ENCODE peak calls at places on chromosomes 16 and 17, in seven cellular contexts. One of them, this sample, is unnamed.

GRCh38 chr16:27690604-27691003 is 140.7 kb downstream of the KATNIP start:
- DNase-seq in cardiac fibroblast: peak
- DNase-seq in AG04450: no peak
- DNase-seq in tibial artery: no peak
- DNase-seq in heart left ventricle: no peak
- DNase-seq in lower leg skin: no peak
- DNase-seq in neural progenitor cell: peak
- DNase-seq in this sample: peak

GRCh38 chr17:8109669-8110455 is 8.5 kb downstream of the ALOXE3 start:
- DNase-seq in neural progenitor cell: peak
- DNase-seq in heart left ventricle: peak
- DNase-seq in tibial artery: no peak
- DNase-seq in cardiac fibroblast: peak
- DNase-seq in AG04450: no peak
- DNase-seq in lower leg skin: no peak
- DNase-seq in this sample: peak

GRCh38 chr16:23557779-23558330 is 328 bp downstream of the UBFD1 start:
- DNase-seq in AG04450: no peak
- DNase-seq in heart left ventricle: no peak
- DNase-seq in tibial artery: no peak
- DNase-seq in neural progenitor cell: no peak
- DNase-seq in cardiac fibroblast: peak
- DNase-seq in lower leg skin: peak
- DNase-seq in this sample: peak

GRCh38 chr17:1347681-1348318 is 52.2 kb downstream of the YWHAE start:
- DNase-seq in tibial artery: no peak
- DNase-seq in cardiac fibroblast: no peak
- DNase-seq in AG04450: no peak
- DNase-seq in heart left ventricle: no peak
- DNase-seq in neural progenitor cell: no peak
- DNase-seq in lower leg skin: peak
- DNase-seq in this sample: no peak

GRCh38 chr16:87580855-87581261 is 21.4 kb upstream of the JPH3 start:
- DNase-seq in AG04450: no peak
- DNase-seq in heart left ventricle: no peak
- DNase-seq in tibial artery: no peak
- DNase-seq in lower leg skin: no peak
- DNase-seq in neural progenitor cell: no peak
- DNase-seq in cardiac fibroblast: peak
- DNase-seq in this sample: no peak

GRCh38 chr17:7136266-7136877 is 21.8 kb upstream of the ASGR2 start:
- DNase-seq in heart left ventricle: peak
- DNase-seq in cardiac fibroblast: peak
- DNase-seq in lower leg skin: peak
- DNase-seq in neural progenitor cell: peak
- DNase-seq in AG04450: peak
- DNase-seq in tibial artery: peak
- DNase-seq in this sample: peak

GRCh38 chr16:11296706-11297491 is 15.8 kb upstream of the PRM1 start:
- DNase-seq in heart left ventricle: no peak
- DNase-seq in neural progenitor cell: no peak
- DNase-seq in tibial artery: no peak
- DNase-seq in cardiac fibroblast: no peak
- DNase-seq in AG04450: no peak
- DNase-seq in lower leg skin: peak
- DNase-seq in this sample: peak

GRCh38 chr17:77504652-77505459 is 364.1 kb downstream of the SEC14L1 start:
- DNase-seq in AG04450: no peak
- DNase-seq in heart left ventricle: no peak
- DNase-seq in neural progenitor cell: no peak
- DNase-seq in lower leg skin: no peak
- DNase-seq in tibial artery: peak
- DNase-seq in cardiac fibroblast: no peak
- DNase-seq in this sample: no peak

GRCh38 chr16:51651061-51651466 is 500.0 kb upstream of the SALL1 start:
- DNase-seq in tibial artery: no peak
- DNase-seq in cardiac fibroblast: peak
- DNase-seq in AG04450: no peak
- DNase-seq in neural progenitor cell: peak
- DNase-seq in heart left ventricle: no peak
- DNase-seq in lower leg skin: no peak
- DNase-seq in this sample: no peak

GRCh38 chr17:74237321-74237720 is 23.9 kb downstream of the TTYH2 start:
- DNase-seq in lower leg skin: no peak
- DNase-seq in cardiac fibroblast: no peak
- DNase-seq in AG04450: no peak
- DNase-seq in heart left ventricle: no peak
- DNase-seq in neural progenitor cell: no peak
- DNase-seq in tibial artery: no peak
- DNase-seq in this sample: no peak

GRCh38 chr16:51031598-51031997 is 119.5 kb downstream of the SALL1 start:
- DNase-seq in heart left ventricle: no peak
- DNase-seq in tibial artery: no peak
- DNase-seq in AG04450: no peak
- DNase-seq in cardiac fibroblast: no peak
- DNase-seq in neural progenitor cell: no peak
- DNase-seq in lower leg skin: no peak
- DNase-seq in this sample: no peak

GRCh38 chr16:54283735-54284318 is 2.8 kb downstream of the IRX3 start:
- DNase-seq in cardiac fibroblast: no peak
- DNase-seq in AG04450: no peak
- DNase-seq in lower leg skin: no peak
- DNase-seq in heart left ventricle: no peak
- DNase-seq in neural progenitor cell: peak
- DNase-seq in tibial artery: peak
- DNase-seq in this sample: no peak

GRCh38 chr16:24635900-24636610 is 93.4 kb upstream of the TNRC6A start:
- DNase-seq in AG04450: peak
- DNase-seq in heart left ventricle: peak
- DNase-seq in lower leg skin: peak
- DNase-seq in neural progenitor cell: no peak
- DNase-seq in tibial artery: peak
- DNase-seq in cardiac fibroblast: peak
- DNase-seq in this sample: no peak

GRCh38 chr16:53991181-53992056 is 287.5 kb downstream of the FTO start:
- DNase-seq in AG04450: peak
- DNase-seq in tibial artery: no peak
- DNase-seq in cardiac fibroblast: peak
- DNase-seq in heart left ventricle: no peak
- DNase-seq in lower leg skin: no peak
- DNase-seq in neural progenitor cell: peak
- DNase-seq in this sample: no peak

GRCh38 chr17:67374329-67375053 is 2.6 kb upstream of the PITPNC1 start:
- DNase-seq in lower leg skin: peak
- DNase-seq in neural progenitor cell: peak
- DNase-seq in tibial artery: peak
- DNase-seq in heart left ventricle: peak
- DNase-seq in cardiac fibroblast: peak
- DNase-seq in AG04450: peak
- DNase-seq in this sample: peak
- TF ChIP-seq CTCF in lower leg skin: no peak
- TF ChIP-seq CTCF in neural progenitor cell: peak
- TF ChIP-seq CTCF in tibial artery: peak
- TF ChIP-seq CTCF in heart left ventricle: peak
- TF ChIP-seq CTCF in cardiac fibroblast: peak
- TF ChIP-seq CTCF in AG04450: peak
- TF ChIP-seq CTCF in this sample: peak

GRCh38 chr17:38562903-38563302 is 42.8 kb downstream of the SRCIN1 start:
- DNase-seq in heart left ventricle: no peak
- DNase-seq in neural progenitor cell: peak
- DNase-seq in AG04450: no peak
- DNase-seq in lower leg skin: no peak
- DNase-seq in cardiac fibroblast: no peak
- DNase-seq in tibial artery: no peak
- DNase-seq in this sample: no peak
- H3K4me3 ChIP-seq in heart left ventricle: no peak
- H3K4me3 ChIP-seq in neural progenitor cell: peak
- H3K4me3 ChIP-seq in AG04450: no peak
- H3K4me3 ChIP-seq in lower leg skin: no peak
- H3K4me3 ChIP-seq in cardiac fibroblast: no peak
- H3K4me3 ChIP-seq in tibial artery: no peak
- H3K4me3 ChIP-seq in this sample: no peak

DNA sequence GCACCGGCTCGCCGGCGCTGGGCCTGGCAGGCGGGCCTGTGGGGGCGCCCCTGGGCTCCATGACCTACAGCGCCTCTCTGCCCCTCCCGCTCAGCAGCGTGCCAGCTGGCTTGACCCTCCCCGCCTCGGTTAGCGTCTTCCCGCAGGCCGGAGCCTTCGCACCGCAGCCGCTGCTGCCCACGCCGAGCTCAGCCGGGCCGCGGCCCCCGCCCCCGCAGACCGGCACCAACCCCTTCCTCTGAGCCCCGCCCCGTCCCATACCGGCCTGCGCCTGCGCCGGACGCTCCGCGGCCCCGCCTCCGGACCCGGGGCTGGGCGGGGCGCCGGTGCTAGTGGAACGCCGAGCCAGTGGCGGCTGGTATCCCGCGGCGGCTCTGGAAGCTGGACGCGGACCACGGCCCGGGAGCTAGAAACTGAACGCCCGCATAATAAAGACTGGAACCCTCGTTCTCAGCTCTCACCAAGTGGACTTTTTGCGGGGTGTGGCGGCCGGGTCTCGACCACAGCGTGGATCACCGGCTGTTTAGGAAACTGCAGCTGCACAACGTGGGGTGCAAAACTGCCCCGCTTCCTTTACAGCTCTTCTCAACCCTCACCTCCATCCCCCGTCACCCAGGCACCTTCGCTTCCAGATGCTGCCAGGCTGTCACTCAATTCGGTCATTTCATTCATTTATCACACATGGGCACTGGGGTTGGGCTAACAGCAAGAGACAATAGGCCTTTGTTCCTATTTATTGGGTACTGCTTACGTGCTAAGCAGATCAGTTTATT is 4.9 kb upstream of the SPATA20 start:
- DNase-seq in neural progenitor cell: peak
- DNase-seq in heart left ventricle: peak
- DNase-seq in tibial artery: peak
- DNase-seq in cardiac fibroblast: peak
- DNase-seq in lower leg skin: peak
- DNase-seq in AG04450: no peak
- DNase-seq in this sample: peak
- TF ChIP-seq CTCF in neural progenitor cell: peak
- TF ChIP-seq CTCF in heart left ventricle: peak
- TF ChIP-seq CTCF in tibial artery: peak
- TF ChIP-seq CTCF in cardiac fibroblast: no peak
- TF ChIP-seq CTCF in lower leg skin: no peak
- TF ChIP-seq CTCF in AG04450: peak
- TF ChIP-seq CTCF in this sample: peak

GRCh38 chr16:5640883-5641282 is 543.3 kb upstream of the EEF2KMT start:
- DNase-seq in cardiac fibroblast: no peak
- DNase-seq in tibial artery: no peak
- DNase-seq in AG04450: no peak
- DNase-seq in lower leg skin: no peak
- DNase-seq in neural progenitor cell: no peak
- DNase-seq in heart left ventricle: no peak
- DNase-seq in this sample: no peak
- H3K4me3 ChIP-seq in cardiac fibroblast: no peak
- H3K4me3 ChIP-seq in tibial artery: no peak
- H3K4me3 ChIP-seq in AG04450: no peak
- H3K4me3 ChIP-seq in lower leg skin: no peak
- H3K4me3 ChIP-seq in neural progenitor cell: no peak
- H3K4me3 ChIP-seq in heart left ventricle: no peak
- H3K4me3 ChIP-seq in this sample: no peak

DNA sequence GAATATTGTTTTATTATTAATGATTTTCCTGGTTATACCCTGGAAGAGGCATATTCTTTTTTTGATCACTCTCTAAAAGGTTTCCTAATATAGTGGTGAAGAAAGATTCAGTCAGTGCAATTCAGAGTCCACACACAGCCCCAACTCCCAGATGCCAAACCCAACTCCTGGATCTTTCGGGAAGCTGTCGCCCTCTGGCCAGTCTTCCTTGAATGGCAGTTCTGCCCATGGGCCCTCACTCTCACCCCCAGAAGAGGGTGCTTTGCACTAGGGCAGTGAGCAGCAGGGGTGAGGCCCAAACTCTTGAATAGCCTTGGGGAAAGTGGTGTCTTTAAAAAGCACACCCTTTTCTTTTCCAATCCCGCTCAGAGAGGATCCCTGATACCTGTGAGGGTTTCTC is 11.0 kb downstream of the KRT32 start:
- DNase-seq in neural progenitor cell: peak
- DNase-seq in tibial artery: no peak
- DNase-seq in heart left ventricle: no peak
- DNase-seq in AG04450: no peak
- DNase-seq in lower leg skin: no peak
- DNase-seq in cardiac fibroblast: no peak
- DNase-seq in this sample: no peak
- TF ChIP-seq CTCF in neural progenitor cell: peak
- TF ChIP-seq CTCF in tibial artery: no peak
- TF ChIP-seq CTCF in heart left ventricle: no peak
- TF ChIP-seq CTCF in AG04450: no peak
- TF ChIP-seq CTCF in lower leg skin: no peak
- TF ChIP-seq CTCF in cardiac fibroblast: peak
- TF ChIP-seq CTCF in this sample: no peak

GRCh38 chr17:43873091-43873490 is 26.1 kb downstream of the CD300LG start:
- DNase-seq in lower leg skin: no peak
- DNase-seq in neural progenitor cell: no peak
- DNase-seq in AG04450: no peak
- DNase-seq in tibial artery: no peak
- DNase-seq in heart left ventricle: no peak
- DNase-seq in cardiac fibroblast: no peak
- DNase-seq in this sample: no peak

GRCh38 chr17:43875476-43876147 is 28.6 kb downstream of the CD300LG start:
- DNase-seq in tibial artery: peak
- DNase-seq in neural progenitor cell: no peak
- DNase-seq in cardiac fibroblast: no peak
- DNase-seq in AG04450: no peak
- DNase-seq in lower leg skin: no peak
- DNase-seq in heart left ventricle: no peak
- DNase-seq in this sample: peak

GRCh38 chr17:43873815-43874214 is 26.8 kb downstream of the CD300LG start:
- DNase-seq in heart left ventricle: no peak
- DNase-seq in AG04450: no peak
- DNase-seq in cardiac fibroblast: no peak
- DNase-seq in neural progenitor cell: no peak
- DNase-seq in lower leg skin: no peak
- DNase-seq in tibial artery: no peak
- DNase-seq in this sample: no peak

GRCh38 chr17:43874293-43874692 is 27.3 kb downstream of the CD300LG start:
- DNase-seq in tibial artery: no peak
- DNase-seq in cardiac fibroblast: no peak
- DNase-seq in AG04450: no peak
- DNase-seq in lower leg skin: no peak
- DNase-seq in heart left ventricle: no peak
- DNase-seq in neural progenitor cell: no peak
- DNase-seq in this sample: no peak

GRCh38 chr17:43871947-43872690 is 25.1 kb downstream of the CD300LG start:
- DNase-seq in AG04450: no peak
- DNase-seq in heart left ventricle: no peak
- DNase-seq in cardiac fibroblast: no peak
- DNase-seq in lower leg skin: no peak
- DNase-seq in neural progenitor cell: no peak
- DNase-seq in tibial artery: no peak
- DNase-seq in this sample: no peak
- H3K4me3 ChIP-seq in AG04450: peak
- H3K4me3 ChIP-seq in heart left ventricle: peak
- H3K4me3 ChIP-seq in cardiac fibroblast: no peak
- H3K4me3 ChIP-seq in lower leg skin: no peak
- H3K4me3 ChIP-seq in neural progenitor cell: no peak
- H3K4me3 ChIP-seq in tibial artery: no peak
- H3K4me3 ChIP-seq in this sample: no peak

GRCh38 chr17:82212331-82213250 is at the start of gene CCDC57:
- DNase-seq in heart left ventricle: peak
- DNase-seq in AG04450: no peak
- DNase-seq in tibial artery: peak
- DNase-seq in cardiac fibroblast: peak
- DNase-seq in neural progenitor cell: peak
- DNase-seq in lower leg skin: no peak
- DNase-seq in this sample: peak
- TF ChIP-seq CTCF in heart left ventricle: no peak
- TF ChIP-seq CTCF in AG04450: no peak
- TF ChIP-seq CTCF in tibial artery: peak
- TF ChIP-seq CTCF in cardiac fibroblast: no peak
- TF ChIP-seq CTCF in neural progenitor cell: no peak
- TF ChIP-seq CTCF in lower leg skin: no peak
- TF ChIP-seq CTCF in this sample: no peak